ENCODE peak calls at places on chromosomes 2 and 18, in six cellular contexts. Z is HepG2, N is GM12891, Y is K562, V is GM12878, B is H1. G is an unnamed sample.
A peak's percentile ranks its signal among the peaks of the same experiment; 100 is the strongest.

GRCh38 chr2:224466315-224466714 is 64.4 kb upstream of the FAM124B start:
- DNase-seq in Z (no peak), N (no peak), Y (no peak), V (no peak), B (no peak), G (no peak)

GRCh38 chr2:26318950-26319349 is 27.0 kb upstream of the SELENOI start:
- DNase-seq in Z (no peak), N (no peak), Y (no peak), V (no peak), B (no peak), G (no peak)

GRCh38 chr2:168097431-168097830 is 150.0 kb downstream of the STK39 start:
- DNase-seq in Z (no peak), N (no peak), Y (no peak), V (no peak), B (no peak), G (no peak)

GRCh38 chr2:231800493-231801091 is 14.3 kb downstream of the COPS7B start:
- DNase-seq in Z (peak; percentile 55), N (no peak), Y (peak; percentile 34), V (no peak), B (peak; percentile 78), G (no peak)

GRCh38 chr2:41038408-41038807 is 586.5 kb upstream of the SLC8A1 start:
- DNase-seq in Z (no peak), N (no peak), Y (no peak), V (no peak), B (no peak), G (no peak)

GRCh38 chr2:3476386-3477033 is 42.8 kb downstream of the ADI1 start:
- DNase-seq in Z (peak; percentile 56), N (no peak), Y (no peak), V (no peak), B (no peak), G (no peak)

GRCh38 chr2:80007722-80008503 is 296.6 kb downstream of the LRRTM1 start:
- DNase-seq in Z (no peak), N (no peak), Y (no peak), V (no peak), B (no peak), G (no peak)

GRCh38 chr2:121821476-121822158 is 66.2 kb downstream of the TSN start:
- DNase-seq in Z (no peak), N (no peak), Y (no peak), V (no peak), B (no peak), G (no peak)

GRCh38 chr2:123777116-123777515 is 248.0 kb upstream of the CNTNAP5 start:
- DNase-seq in Z (no peak), N (no peak), Y (no peak), V (no peak), B (no peak), G (no peak)

GRCh38 chr18:9750112-9750511 is 42.0 kb downstream of the RAB31 start:
- DNase-seq in Z (no peak), N (no peak), Y (no peak), V (no peak), B (no peak), G (no peak)

GRCh38 chr2:24164416-24164973 is 10.4 kb upstream of the FAM228A start:
- DNase-seq in Z (peak; percentile 41), N (peak; percentile 43), Y (peak; percentile 58), V (peak; percentile 21), B (peak; percentile 85), G (peak; percentile 50)

GRCh38 chr2:131125195-131125757 is 20.1 kb downstream of the PLEKHB2 start:
- DNase-seq in Z (peak; percentile 16), N (no peak), Y (no peak), V (no peak), B (no peak), G (no peak)

GRCh38 chr18:51039138-51040112 is 9.4 kb downstream of the SMAD4 start:
- DNase-seq in Z (no peak), N (no peak), Y (no peak), V (no peak), B (no peak), G (no peak)

GRCh38 chr2:218294430-218294999 is 2.2 kb upstream of the TMBIM1 start:
- DNase-seq in Z (no peak), N (no peak), Y (no peak), V (no peak), B (no peak), G (no peak)

GRCh38 chr18:76363451-76364120 is 131.5 kb downstream of the ZNF516 start:
- DNase-seq in Z (peak; percentile 32), N (no peak), Y (no peak), V (no peak), B (no peak), G (no peak)

GRCh38 chr2:137676348-137676747 is 287.9 kb upstream of the HNMT start:
- DNase-seq in Z (no peak), N (no peak), Y (no peak), V (no peak), B (no peak), G (no peak)

GRCh38 chr2:156452971-156453370 is 16.8 kb downstream of the GPD2 start:
- DNase-seq in Z (no peak), N (no peak), Y (no peak), V (no peak), B (no peak), G (no peak)

GRCh38 chr2:18603867-18604572 is 14.7 kb upstream of the NT5C1B start:
- DNase-seq in Z (no peak), N (no peak), Y (no peak), V (no peak), B (no peak), G (no peak)

DNA sequence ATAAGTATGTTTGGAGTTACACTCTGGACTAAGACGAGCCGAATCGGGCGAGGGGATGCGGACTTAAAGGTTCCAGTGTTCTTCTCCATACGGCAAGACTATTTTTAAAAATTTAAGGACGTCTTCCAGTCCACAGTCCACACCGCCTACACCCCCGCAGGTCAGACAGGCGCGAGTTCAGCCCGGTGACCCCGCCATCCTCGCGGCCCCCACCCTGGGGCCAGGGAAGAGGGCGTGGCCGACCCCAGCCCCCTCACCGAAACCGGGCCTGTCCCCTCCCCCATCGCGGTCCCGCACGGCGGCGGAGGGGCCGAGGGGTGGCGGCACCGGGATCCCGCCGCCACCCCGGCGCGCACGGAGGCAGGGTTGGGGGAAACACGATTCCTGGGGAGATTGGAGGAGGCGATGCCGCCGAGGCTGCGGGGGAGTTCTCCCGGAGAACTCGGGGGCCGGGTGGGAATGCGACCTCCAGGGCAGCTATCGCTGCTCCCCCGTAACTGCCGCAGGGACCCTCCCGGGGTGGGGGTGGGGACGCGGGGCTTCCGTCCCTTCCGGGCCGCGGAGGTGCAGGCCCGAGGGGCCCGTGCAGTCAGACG is 24.6 kb upstream of the SMAD7 start:
- DNase-seq in Z (no peak), N (no peak), Y (no peak), V (no peak), B (peak; percentile 69), G (no peak)
- TF ChIP-seq POLR2AphosphoS5 in Z (no peak), N (no peak), Y (no peak), V (no peak), B (no peak), G (no peak)

GRCh38 chr2:74179063-74179865 is 585 bp upstream of the MOB1A start:
- DNase-seq in Z (no peak), N (no peak), Y (peak; percentile 39), V (no peak), B (peak; percentile 51), G (no peak)
- TF ChIP-seq POLR2A in Z (peak; percentile 87), N (no peak), Y (no peak), V (no peak), B (no peak), G (no peak)

DNA sequence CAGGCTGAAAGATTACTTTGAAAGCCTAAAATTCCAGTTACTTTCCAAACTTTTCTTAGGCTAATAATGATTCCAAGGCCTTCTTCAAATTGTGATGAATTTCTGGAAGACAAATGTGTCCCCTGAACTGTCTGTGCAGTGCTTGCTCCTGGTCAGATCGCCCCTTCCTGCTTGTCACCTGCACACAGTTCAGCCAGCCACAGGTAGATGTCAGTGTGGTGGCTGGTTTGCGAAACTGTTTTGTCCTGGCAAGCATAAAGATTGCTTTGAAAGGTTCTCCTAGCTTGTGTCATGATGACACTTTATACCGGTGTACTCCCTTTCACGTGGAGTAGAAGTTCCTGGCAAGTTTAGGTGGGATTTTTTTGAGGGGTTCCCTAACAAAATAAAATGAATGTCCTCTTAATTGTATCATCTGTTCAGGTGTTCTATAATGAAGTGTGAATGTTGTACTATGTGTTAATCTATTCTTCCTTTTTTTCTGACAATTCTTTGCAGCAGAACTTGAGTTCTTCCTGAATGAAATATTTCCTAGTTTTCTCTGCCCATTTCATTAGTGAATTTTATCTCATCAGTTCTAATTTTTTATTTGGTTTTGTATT is 298.8 kb downstream of the ZNF407 start:
- DNase-seq in Z (peak; percentile 62), N (no peak), Y (peak; percentile 30), V (no peak), B (peak; percentile 48), G (peak; percentile 7)
- TF ChIP-seq TAF1 in Z (no peak), N (no peak), Y (no peak), V (no peak), B (no peak), G (no peak)

DNA sequence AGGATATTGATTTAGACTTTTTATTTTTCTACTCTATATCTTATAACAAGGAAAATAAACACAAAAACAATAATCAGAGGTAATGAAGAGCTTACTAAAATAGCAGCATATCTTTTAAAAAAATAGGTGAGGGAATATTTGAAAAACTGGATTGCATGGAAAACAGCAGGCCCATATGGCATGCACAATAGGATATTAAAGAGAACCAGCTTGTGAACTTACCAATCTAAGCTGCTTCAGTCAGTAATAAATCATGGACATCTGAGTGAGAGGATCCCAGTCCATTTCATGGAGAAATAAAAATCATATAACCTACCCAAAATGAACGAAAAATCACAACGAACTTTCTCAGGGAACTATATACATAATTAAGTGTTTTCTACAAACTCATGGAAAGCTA is 634.6 kb downstream of the ADCYAP1 start:
- DNase-seq in Z (no peak), N (no peak), Y (no peak), V (no peak), B (no peak), G (no peak)
- TF ChIP-seq POLR2AphosphoS5 in Z (no peak), N (no peak), Y (no peak), V (no peak), B (no peak), G (no peak)

G was measured in GM12892.